ENCODE peak calls at places on chromosomes 1 and 21, in six cellular contexts. H is MM.1S, F is WTC11, M is GM12865, R is fibroblast of the aortic adventitia, L is ovary. Q is an unnamed sample.
A peak's percentile ranks its signal among the peaks of the same experiment; 100 is the strongest.

GRCh38 chr1:22221233-22221780 is 78.4 kb upstream of the WNT4 start:
- DNase-seq in H (no peak), F (no peak), M (no peak), R (no peak), L (no peak), Q (no peak)

GRCh38 chr1:21764615-21765423 is 18.1 kb downstream of the USP48 start:
- DNase-seq in H (no peak), F (no peak), M (peak; percentile 84), R (peak; percentile 99), L (peak; percentile 27), Q (no peak)

GRCh38 chr1:228420968-228421826 is 4.5 kb upstream of the TRIM17 start:
- DNase-seq in H (no peak), F (no peak), M (no peak), R (no peak), L (no peak), Q (no peak)

GRCh38 chr1:22111620-22112019 is 31.3 kb downstream of the WNT4 start:
- DNase-seq in H (no peak), F (no peak), M (no peak), R (peak; percentile 81), L (no peak), Q (no peak)

GRCh38 chr1:204742676-204743075 is 57.1 kb upstream of the LRRN2 start:
- DNase-seq in H (no peak), F (no peak), M (no peak), R (no peak), L (no peak), Q (no peak)

GRCh38 chr1:182806015-182806678 is 16.6 kb downstream of the NPL start:
- DNase-seq in H (no peak), F (peak; percentile 82), M (no peak), R (no peak), L (no peak), Q (no peak)

GRCh38 chr1:231879296-231879695 is 252.7 kb downstream of the DISC1 start:
- DNase-seq in H (no peak), F (no peak), M (no peak), R (no peak), L (no peak), Q (no peak)

GRCh38 chr1:151990856-151991198 is 2.8 kb downstream of the S100A10 start:
- DNase-seq in H (no peak), F (no peak), M (no peak), R (peak; percentile 67), L (peak; percentile 68), Q (no peak)

GRCh38 chr1:164510435-164510834 is 48.5 kb upstream of the PBX1 start:
- DNase-seq in H (peak; percentile 5), F (no peak), M (no peak), R (peak; percentile 59), L (no peak), Q (no peak)

GRCh38 chr1:62437273-62437945 is 560 bp downstream of the USP1 start:
- DNase-seq in H (peak; percentile 28), F (no peak), M (no peak), R (peak; percentile 14), L (no peak), Q (peak; percentile 57)

GRCh38 chr1:96080925-96081324 is 640.7 kb upstream of the PTBP2 start:
- DNase-seq in H (no peak), F (no peak), M (no peak), R (peak; percentile 7), L (no peak), Q (no peak)

GRCh38 chr21:41777934-41778815 is 11.3 kb upstream of the RIPK4 start:
- DNase-seq in H (no peak), F (peak; percentile 97), M (peak; percentile 23), R (peak; percentile 94), L (peak; percentile 88), Q (no peak)

GRCh38 chr1:59928996-59929395 is 2.4 kb upstream of the CYP2J2 start:
- DNase-seq in H (peak; percentile 34), F (no peak), M (no peak), R (no peak), L (no peak), Q (no peak)

GRCh38 chr1:100710881-100711660 is 8.5 kb upstream of the VCAM1 start:
- DNase-seq in H (no peak), F (no peak), M (no peak), R (peak; percentile 48), L (no peak), Q (no peak)

GRCh38 chr1:6350416-6351088 is 43.0 kb downstream of the ACOT7 start:
- DNase-seq in H (no peak), F (no peak), M (no peak), R (peak; percentile 13), L (no peak), Q (no peak)

GRCh38 chr1:38608202-38608864 is 251.2 kb downstream of the RRAGC start:
- DNase-seq in H (no peak), F (peak; percentile 87), M (peak; percentile 45), R (no peak), L (no peak), Q (no peak)
- TF ChIP-seq CTCF in H (peak; percentile 47), F (peak; percentile 79), M (peak; percentile 70), R (peak; percentile 37), L (no peak), Q (no peak)

GRCh38 chr21:31780944-31781343 is 49.0 kb upstream of the SCAF4 start:
- DNase-seq in H (peak; percentile 68), F (no peak), M (peak; percentile 5), R (no peak), L (no peak), Q (no peak)
- TF ChIP-seq CTCF in H (peak; percentile 50), F (no peak), M (no peak), R (no peak), L (no peak), Q (no peak)

GRCh38 chr1:1374068-1374860 is 743 bp downstream of the AURKAIP1 start:
- DNase-seq in H (no peak), F (no peak), M (no peak), R (no peak), L (no peak), Q (no peak)

GRCh38 chr1:1373493-1374067 is 1.4 kb downstream of the AURKAIP1 start:
- DNase-seq in H (no peak), F (no peak), M (no peak), R (no peak), L (no peak), Q (no peak)

GRCh38 chr1:1376551-1377226 is 1.7 kb upstream of the AURKAIP1 start:
- DNase-seq in H (no peak), F (no peak), M (no peak), R (no peak), L (no peak), Q (no peak)

GRCh38 chr1:1373051-1373450 is 2.0 kb downstream of the AURKAIP1 start:
- DNase-seq in H (no peak), F (no peak), M (no peak), R (no peak), L (no peak), Q (no peak)

DNA sequence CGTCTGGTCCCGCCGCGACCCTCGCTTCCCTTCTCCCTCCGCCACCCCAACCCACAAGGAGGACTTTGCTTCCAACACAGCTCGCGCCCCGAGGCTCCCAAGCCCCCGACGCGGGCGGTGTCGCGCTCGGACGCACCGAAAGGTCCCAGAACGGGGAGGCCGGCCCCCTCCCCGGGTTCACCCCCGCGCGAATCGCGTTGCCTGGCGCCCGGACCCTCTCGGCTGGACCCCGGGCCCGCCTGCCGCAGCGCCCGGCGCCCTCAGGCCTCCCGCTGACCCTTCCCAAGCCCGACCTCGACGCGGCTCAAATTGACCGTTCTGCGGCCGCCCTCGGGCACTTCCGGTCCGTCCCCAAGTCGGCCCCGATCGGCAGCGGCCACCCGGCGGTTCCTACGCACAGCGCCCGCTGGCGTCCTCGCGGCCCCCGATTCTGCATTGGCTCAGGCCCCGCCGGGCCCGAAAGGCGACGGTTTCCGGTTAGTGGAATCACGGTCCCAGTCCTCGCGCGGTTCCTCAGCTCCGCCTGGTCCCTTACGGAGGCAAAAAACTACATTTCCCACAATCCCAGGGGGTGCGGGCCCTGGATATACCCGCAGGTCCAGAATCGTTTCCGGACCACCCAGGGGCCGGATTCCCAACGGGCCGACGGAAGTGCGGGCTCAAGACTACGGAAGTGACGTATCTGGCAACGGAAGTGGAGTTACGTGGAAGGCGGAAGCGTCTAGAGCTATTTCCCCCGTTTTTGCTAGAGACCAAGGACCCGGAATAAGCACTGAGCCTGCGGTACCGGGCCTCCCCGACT is at the start of gene AURKAIP1:
- DNase-seq in H (peak; percentile 100), F (peak; percentile 98), M (peak; percentile 100), R (peak; percentile 100), L (peak; percentile 98), Q (peak; percentile 88)
- TF ChIP-seq CTCF in H (peak; percentile 21), F (no peak), M (peak; percentile 30), R (peak; percentile 34), L (peak; percentile 51), Q (no peak)

DNA sequence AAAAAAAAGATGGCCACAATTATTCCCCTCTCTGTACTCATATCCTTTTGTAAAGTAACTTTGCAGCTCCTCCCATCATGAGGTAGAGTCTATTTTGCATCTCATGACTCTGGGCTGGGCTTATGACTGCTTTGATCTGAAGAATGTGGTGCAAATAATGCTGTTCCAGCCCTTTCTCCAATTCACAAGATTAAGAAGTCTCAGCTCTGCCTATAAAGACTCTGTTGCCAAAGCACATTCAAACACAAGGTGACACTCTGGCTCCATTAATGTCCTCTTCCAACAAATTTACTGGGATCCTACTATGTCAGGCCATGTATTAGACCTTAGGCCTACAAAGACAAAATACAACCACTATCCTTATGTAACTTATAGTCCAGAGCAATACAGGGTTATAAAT is 64.9 kb upstream of the PTCH2 start:
- DNase-seq in H (no peak), F (no peak), M (no peak), R (peak; percentile 53), L (no peak), Q (no peak)
- TF ChIP-seq CTCF in H (no peak), F (no peak), M (no peak), R (no peak), L (no peak), Q (no peak)

GRCh38 chr1:8831329-8831728 is 13.9 kb upstream of the RERE start:
- DNase-seq in H (no peak), F (no peak), M (no peak), R (peak; percentile 36), L (no peak), Q (no peak)
- TF ChIP-seq CTCF in H (peak; percentile 10), F (no peak), M (no peak), R (peak; percentile 56), L (no peak), Q (no peak)

DNA sequence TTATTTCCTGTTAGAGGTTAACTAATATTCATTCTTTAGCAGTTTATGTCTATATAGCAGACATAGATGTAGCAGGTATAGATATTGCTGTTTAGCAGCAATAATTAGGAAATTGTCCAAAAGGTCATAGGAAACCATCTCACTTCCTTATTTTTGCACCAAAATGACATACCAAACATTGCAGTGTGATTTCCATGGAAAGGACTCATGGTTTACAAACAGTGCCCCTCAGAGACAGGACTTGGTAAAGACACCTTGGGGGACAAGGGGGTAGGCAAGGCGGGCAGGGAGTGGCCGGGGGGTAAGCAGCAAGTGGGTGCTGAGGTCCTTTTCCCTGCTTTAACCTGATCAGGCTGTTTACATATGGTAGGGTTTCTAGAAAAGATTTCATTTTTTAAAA is 30.5 kb downstream of the BATF3 start:
- DNase-seq in H (peak; percentile 31), F (no peak), M (peak; percentile 41), R (no peak), L (no peak), Q (no peak)
- TF ChIP-seq CTCF in H (peak; percentile 48), F (peak; percentile 36), M (peak; percentile 22), R (peak; percentile 8), L (no peak), Q (no peak)

GRCh38 chr1:54356680-54357147 is 49.5 kb downstream of the SSBP3 start:
- DNase-seq in H (no peak), F (no peak), M (peak; percentile 70), R (no peak), L (no peak), Q (no peak)
- TF ChIP-seq CTCF in H (no peak), F (no peak), M (peak; percentile 16), R (no peak), L (no peak), Q (no peak)

Q was measured in activated B cell treated with CpG ODN at 0.5 μM for 24 hours.